ENCODE peak calls at places on chromosome 5, in nine cellular contexts. F, N, J, P, L, V, H, E and X are unnamed samples.

GRCh38 chr5:98314262-98314661 is 459.2 kb upstream of the RGMB start:
- DNase-seq in V (no peak), J (no peak), H (peak), P (no peak), L (peak), N (no peak), E (peak), F (no peak), X (no peak)

GRCh38 chr5:172524573-172525021 is 70.3 kb upstream of the SH3PXD2B start:
- DNase-seq in P (no peak), N (no peak), J (no peak), V (no peak), L (no peak), E (no peak), F (no peak), H (no peak), X (no peak)

GRCh38 chr5:58407042-58407709 is 52.7 kb downstream of the PLK2 start:
- DNase-seq in E (peak), L (peak), H (peak), N (no peak), F (no peak), V (no peak), P (no peak), J (no peak), X (no peak)

GRCh38 chr5:169592937-169593650 is 9.5 kb downstream of the SPDL1 start:
- DNase-seq in J (no peak), F (no peak), E (no peak), V (no peak), H (no peak), N (no peak), P (no peak), L (no peak), X (no peak)

GRCh38 chr5:84706678-84707641 is 322.3 kb upstream of the EDIL3 start:
- DNase-seq in N (no peak), J (no peak), H (no peak), V (no peak), F (no peak), L (no peak), E (no peak), P (no peak), X (no peak)

GRCh38 chr5:313806-314376 is 7.6 kb upstream of the AHRR start:
- DNase-seq in L (no peak), P (no peak), N (no peak), F (peak), E (no peak), V (peak), H (no peak), J (no peak), X (no peak)

GRCh38 chr5:81244451-81244850 is 11.3 kb downstream of the CKMT2 start:
- DNase-seq in P (no peak), L (no peak), F (no peak), H (no peak), V (no peak), E (no peak), N (no peak), J (no peak), X (no peak)

GRCh38 chr5:1875843-1876671 is 6.7 kb downstream of the IRX4 start:
- DNase-seq in P (no peak), F (no peak), E (no peak), N (no peak), V (peak), H (no peak), L (no peak), J (no peak), X (no peak)

GRCh38 chr5:129377504-129377903 is 82.6 kb upstream of the ADAMTS19 start:
- DNase-seq in L (no peak), N (no peak), E (no peak), F (no peak), J (no peak), P (no peak), V (no peak), H (no peak), X (peak)

GRCh38 chr5:124398471-124398870 is 348.0 kb downstream of the ZNF608 start:
- DNase-seq in F (no peak), E (peak), J (no peak), L (peak), H (peak), P (no peak), V (no peak), N (no peak), X (no peak)

GRCh38 chr5:96117863-96118651 is 156.4 kb upstream of the ELL2 start:
- DNase-seq in N (no peak), P (no peak), L (no peak), V (no peak), H (peak), E (peak), J (no peak), F (no peak), X (no peak)

GRCh38 chr5:179801304-179802206 is 5.1 kb downstream of the MGAT4B start:
- DNase-seq in V (peak), N (peak), P (peak), J (no peak), L (peak), E (peak), F (peak), H (peak), X (peak)

GRCh38 chr5:6159864-6160199 is 218.5 kb downstream of the MED10 start:
- DNase-seq in F (no peak), J (no peak), E (no peak), H (no peak), V (no peak), N (no peak), P (no peak), L (no peak), X (no peak)

GRCh38 chr5:38666668-38667498 is 110.4 kb upstream of the LIFR start:
- DNase-seq in E (peak), H (peak), J (peak), N (no peak), L (peak), F (peak), V (no peak), P (no peak), X (no peak)

GRCh38 chr5:40991168-40991980 is 79.8 kb downstream of the MROH2B start:
- DNase-seq in H (peak), N (no peak), V (no peak), L (peak), E (peak), F (no peak), J (no peak), P (no peak), X (no peak)

GRCh38 chr5:134077926-134078580 is 36.4 kb upstream of the TCF7 start:
- DNase-seq in V (peak), H (no peak), P (no peak), J (no peak), E (no peak), N (no peak), L (no peak), F (no peak), X (peak)

GRCh38 chr5:179238628-179238970 is 106.7 kb downstream of the ADAMTS2 start:
- DNase-seq in V (no peak), E (no peak), N (no peak), J (no peak), P (no peak), H (no peak), F (no peak), L (no peak), X (no peak)

GRCh38 chr5:107447587-107447986 is 223.2 kb downstream of the EFNA5 start:
- DNase-seq in J (no peak), E (no peak), L (no peak), P (no peak), V (no peak), H (no peak), N (no peak), F (no peak), X (no peak)

GRCh38 chr5:16082982-16083381 is 96.6 kb downstream of the MARCHF11 start:
- DNase-seq in F (no peak), H (no peak), E (no peak), P (no peak), J (no peak), V (no peak), L (no peak), N (no peak), X (peak)

GRCh38 chr5:36575367-36575781 is 31.0 kb upstream of the SLC1A3 start:
- DNase-seq in E (peak), H (peak), L (peak), V (no peak), J (no peak), F (no peak), N (no peak), P (no peak), X (no peak)

GRCh38 chr5:19001054-19001453 is 986.9 kb downstream of the CDH18 start:
- DNase-seq in L (no peak), E (no peak), N (no peak), V (no peak), F (no peak), P (no peak), H (no peak), J (no peak), X (no peak)

GRCh38 chr5:181187500-181188213 is 17.3 kb downstream of the TRIM7 start:
- DNase-seq in N (peak), L (peak), H (peak), V (peak), P (no peak), E (peak), J (peak), F (peak), X (no peak)

GRCh38 chr5:81235287-81236072 is 2.4 kb downstream of the CKMT2 start:
- DNase-seq in E (no peak), L (no peak), N (no peak), P (no peak), F (peak), H (no peak), V (no peak), J (no peak), X (no peak)

GRCh38 chr5:1007681-1008450 is 736 bp upstream of the NKD2 start:
- DNase-seq in J (no peak), H (no peak), P (no peak), F (peak), E (no peak), V (no peak), N (no peak), L (no peak), X (no peak)

GRCh38 chr5:96115467-96115812 is 153.8 kb upstream of the ELL2 start:
- DNase-seq in L (no peak), V (no peak), H (no peak), N (no peak), J (no peak), E (no peak), P (no peak), F (no peak), X (no peak)

GRCh38 chr5:67063791-67064190 is 132.8 kb downstream of the CD180 start:
- DNase-seq in F (no peak), E (peak), V (no peak), L (peak), N (no peak), P (no peak), H (peak), J (no peak), X (no peak)

GRCh38 chr5:2724031-2724581 is 27.4 kb downstream of the IRX2 start:
- DNase-seq in E (no peak), H (no peak), L (no peak), J (no peak), V (no peak), F (no peak), P (no peak), N (no peak), X (no peak)

GRCh38 chr5:23528677-23529076 is 21.3 kb downstream of the PRDM9 start:
- DNase-seq in H (no peak), N (no peak), J (no peak), P (no peak), F (no peak), V (no peak), E (no peak), L (no peak), X (no peak)

GRCh38 chr5:145499483-145499882 is 335.7 kb downstream of the PRELID2 start:
- DNase-seq in L (peak), E (peak), J (no peak), N (no peak), P (no peak), H (peak), V (peak), F (no peak), X (no peak)

GRCh38 chr5:113118765-113119164 is 142.2 kb downstream of the DCP2 start:
- DNase-seq in P (no peak), E (no peak), F (no peak), N (no peak), V (no peak), J (no peak), H (no peak), L (no peak), X (no peak)

GRCh38 chr5:84859056-84859455 is 474.4 kb upstream of the EDIL3 start:
- DNase-seq in N (no peak), P (no peak), F (no peak), E (no peak), J (no peak), V (no peak), H (no peak), L (no peak), X (no peak)

GRCh38 chr5:136070486-136071285 is 41.9 kb downstream of the TGFBI start:
- DNase-seq in V (no peak), H (no peak), N (no peak), L (no peak), J (no peak), P (no peak), F (no peak), E (no peak), X (no peak)

GRCh38 chr5:107652839-107653607 is 17.7 kb downstream of the EFNA5 start:
- DNase-seq in J (no peak), L (no peak), V (no peak), E (no peak), N (no peak), F (no peak), H (no peak), P (no peak), X (no peak)

GRCh38 chr5:73464016-73464745 is 15.6 kb upstream of the FOXD1 start:
- DNase-seq in L (peak), J (no peak), H (peak), E (peak), V (no peak), F (no peak), P (no peak), N (no peak), X (no peak)

GRCh38 chr5:72658767-72659540 is 151.7 kb upstream of the ZNF366 start:
- DNase-seq in N (no peak), J (no peak), E (peak), H (peak), F (no peak), V (no peak), L (peak), P (no peak), X (peak)

GRCh38 chr5:138438724-138439536 is at the start of gene REEP2:
- DNase-seq in P (peak), N (peak), J (no peak), L (peak), V (peak), H (peak), E (peak), F (peak), X (peak)

GRCh38 chr5:112776301-112776856 is 38.7 kb downstream of the APC start:
- DNase-seq in J (no peak), E (peak), P (no peak), V (no peak), H (peak), L (peak), F (no peak), N (no peak), X (no peak)

GRCh38 chr5:60161340-60161934 is 267.9 kb upstream of the PDE4D start:
- DNase-seq in H (peak), N (no peak), J (peak), P (no peak), V (peak), L (peak), F (no peak), E (peak), X (peak)

GRCh38 chr5:91061946-91062586 is 321.1 kb downstream of the ARRDC3 start:
- DNase-seq in P (no peak), V (no peak), H (no peak), J (no peak), L (no peak), F (no peak), N (no peak), E (no peak), X (no peak)

GRCh38 chr5:31469466-31469865 is 62.4 kb downstream of the DROSHA start:
- DNase-seq in E (no peak), N (no peak), H (no peak), F (no peak), V (no peak), J (no peak), P (no peak), L (no peak), X (no peak)
- H3K4me3 ChIP-seq in E (no peak), N (no peak), H (no peak), F (no peak), V (no peak), J (no peak), P (no peak), L (no peak), X (no peak)

DNA sequence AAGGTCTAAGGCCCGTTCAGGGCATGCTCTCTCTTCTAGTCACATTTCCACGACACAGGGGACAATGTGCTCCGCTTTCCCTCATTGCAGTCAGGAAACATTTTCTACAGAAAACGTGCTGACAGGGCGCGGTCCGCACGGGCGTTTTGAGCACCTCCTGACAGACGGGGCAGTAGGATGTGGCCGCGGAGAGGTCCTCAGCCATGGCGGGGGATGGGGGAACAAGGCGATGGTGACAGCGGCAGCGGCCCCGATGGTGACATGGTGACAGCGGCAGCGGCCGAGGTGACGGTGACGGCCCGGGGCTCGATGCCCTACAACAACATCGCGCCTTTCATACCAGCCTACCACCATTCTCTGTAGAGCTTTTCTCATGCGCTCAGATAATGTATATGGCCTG is 4.1 kb downstream of the PLPP1 start:
- DNase-seq in L (no peak), J (no peak), V (peak), H (no peak), F (no peak), N (no peak), E (no peak), P (no peak), X (no peak)
- H3K4me3 ChIP-seq in L (no peak), J (no peak), V (no peak), H (no peak), F (no peak), N (no peak), E (no peak), P (no peak), X (no peak)

DNA sequence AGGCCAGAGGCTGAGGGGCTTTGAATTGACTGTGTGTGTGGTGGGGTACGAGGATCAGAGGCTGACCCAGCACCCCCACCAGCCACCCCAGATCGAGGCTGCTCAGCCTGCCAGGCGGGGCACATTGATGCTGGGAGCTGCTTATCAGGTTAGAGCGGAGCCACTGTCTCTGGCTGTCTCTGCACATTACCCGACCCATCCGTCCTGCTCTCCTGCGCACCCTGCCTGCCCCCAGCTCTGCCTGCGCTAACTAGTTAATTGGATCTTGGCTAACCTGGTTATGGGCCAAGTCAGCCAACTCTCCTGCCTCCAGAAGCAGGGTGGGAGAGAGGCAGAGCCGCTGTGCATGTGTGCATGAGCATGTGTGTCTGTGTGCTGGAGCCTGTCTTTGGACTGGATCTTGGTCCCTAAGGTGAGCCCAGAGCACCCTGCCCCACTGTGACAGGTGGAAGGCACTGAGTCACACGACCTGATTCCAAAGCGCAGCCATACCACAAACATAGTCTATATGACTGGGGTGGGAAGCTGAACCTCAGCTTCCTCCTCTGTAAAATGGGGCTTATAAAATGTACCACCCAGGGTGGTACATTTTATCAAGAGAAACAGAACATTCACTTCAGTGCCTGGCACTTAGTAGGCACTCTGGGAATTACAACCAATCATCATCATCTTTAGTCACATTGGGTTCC is 39.7 kb downstream of the PCDH1 start:
- DNase-seq in V (peak), H (no peak), P (no peak), J (no peak), E (no peak), F (no peak), L (no peak), N (no peak), X (no peak)
- H3K4me3 ChIP-seq in V (no peak), H (no peak), P (no peak), J (no peak), E (no peak), F (no peak), L (no peak), N (no peak), X (no peak)

DNA sequence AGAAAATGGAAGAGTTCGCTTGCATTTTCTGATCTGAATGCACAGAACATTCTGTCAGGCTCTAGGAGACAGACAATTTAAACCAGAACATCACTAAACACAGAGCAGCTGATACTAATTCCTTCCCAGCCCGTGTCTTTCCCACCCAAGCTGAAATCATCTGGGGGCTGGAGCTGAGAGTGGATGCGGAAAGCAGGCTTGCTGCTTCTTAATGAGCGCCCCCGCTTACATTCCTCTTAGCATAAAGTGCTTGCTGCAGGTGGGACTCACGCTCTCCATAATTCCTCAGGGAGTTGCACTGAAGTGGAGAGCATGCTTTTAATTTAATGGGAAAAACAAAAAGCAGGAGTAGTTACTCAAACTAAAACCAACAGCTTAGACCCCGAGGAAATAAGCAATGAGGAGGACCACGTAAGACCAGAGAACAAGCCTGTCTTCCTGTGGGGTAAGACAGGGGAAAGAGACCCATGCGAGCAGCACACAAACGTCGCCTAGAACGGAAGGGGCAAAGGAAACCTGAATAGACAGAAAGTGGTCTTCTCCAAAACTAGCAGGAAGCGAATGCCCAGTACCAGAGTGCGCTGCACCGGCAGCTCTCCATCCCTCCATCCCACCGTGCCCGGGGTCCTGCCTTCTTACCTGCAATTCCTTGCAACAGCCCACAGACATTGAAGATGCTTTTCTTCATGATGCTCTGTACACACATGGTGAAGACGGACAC is 139.3 kb downstream of the LHFPL2 start:
- DNase-seq in J (no peak), F (no peak), E (no peak), H (no peak), L (no peak), P (no peak), N (no peak), V (no peak), X (no peak)
- H3K4me3 ChIP-seq in J (no peak), F (peak), E (no peak), H (no peak), L (peak), P (peak), N (peak), V (no peak), X (no peak)

DNA sequence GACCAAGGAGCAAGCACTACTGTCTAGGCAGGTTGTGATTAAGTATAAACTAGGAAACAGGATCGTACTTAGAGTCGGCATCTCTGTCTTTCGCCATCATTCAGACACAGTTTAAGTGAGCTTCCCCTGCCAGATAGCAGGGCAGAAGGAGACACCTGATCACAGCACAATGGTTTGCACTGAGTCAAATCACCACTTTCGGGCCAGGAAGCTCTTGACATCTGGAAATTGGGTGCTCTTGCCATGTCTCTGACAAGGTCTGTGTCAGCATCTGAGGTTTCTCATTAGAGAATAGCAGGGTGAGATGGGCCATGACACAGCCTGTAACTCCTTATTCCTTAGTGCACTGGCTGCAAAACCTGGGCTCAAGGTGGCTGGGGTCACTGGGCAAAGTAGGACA is 8.3 kb downstream of the ADRB2 start:
- DNase-seq in V (no peak), L (no peak), E (no peak), J (no peak), P (no peak), N (no peak), F (no peak), H (no peak), X (no peak)
- H3K4me3 ChIP-seq in V (no peak), L (no peak), E (no peak), J (no peak), P (no peak), N (no peak), F (peak), H (no peak), X (no peak)

GRCh38 chr5:139481580-139482049 is 943 bp downstream of the STING1 start:
- DNase-seq in L (peak), N (no peak), P (peak), H (peak), F (peak), V (peak), J (no peak), E (peak), X (no peak)
- H3K4me3 ChIP-seq in L (peak), N (peak), P (peak), H (peak), F (peak), V (no peak), J (peak), E (peak), X (peak)